ENCODE peak calls at places on chromosomes 2 and 18, in six cellular contexts. X, R, W, K, F and H are unnamed samples.

GRCh38 chr2:74441111-74441689 is 537 bp downstream of the RTKN start:
- DNase-seq in K (no peak), R (no peak), W (peak), F (no peak), X (no peak), H (no peak)

GRCh38 chr2:40034198-40034597 is 255.1 kb upstream of the THUMPD2 start:
- DNase-seq in K (no peak), W (no peak), F (no peak), R (no peak), X (no peak), H (peak)

GRCh38 chr18:68887410-68887809 is 89.5 kb downstream of the CCDC102B start:
- DNase-seq in X (no peak), F (no peak), K (no peak), W (no peak), R (no peak), H (no peak)

GRCh38 chr2:128306081-128306930 is 12.4 kb downstream of the HS6ST1 start:
- DNase-seq in W (peak), F (peak), K (peak), X (no peak), R (peak), H (peak)

GRCh38 chr18:27491772-27492171 is 306.7 kb upstream of the CHST9 start:
- DNase-seq in K (no peak), X (no peak), R (no peak), W (no peak), F (no peak), H (no peak)

GRCh38 chr2:3465844-3466481 is 53.4 kb downstream of the ADI1 start:
- DNase-seq in W (no peak), K (no peak), R (peak), F (peak), X (no peak), H (peak)

GRCh38 chr18:69898241-69898861 is 49.3 kb downstream of the CD226 start:
- DNase-seq in R (no peak), K (no peak), W (no peak), X (peak), F (no peak), H (no peak)

GRCh38 chr2:232894746-232895145 is 24.7 kb downstream of the SNORC start:
- DNase-seq in R (no peak), X (no peak), K (no peak), W (no peak), F (no peak), H (no peak)

GRCh38 chr2:8019934-8020333 is 661.9 kb upstream of the ID2 start:
- DNase-seq in R (no peak), F (no peak), W (no peak), X (no peak), K (no peak), H (no peak)

GRCh38 chr2:228870993-228871392 is 400.1 kb downstream of the PID1 start:
- DNase-seq in K (no peak), F (no peak), X (no peak), W (no peak), R (no peak), H (no peak)

GRCh38 chr2:20747317-20747716 is 75.6 kb downstream of the LDAH start:
- DNase-seq in F (no peak), R (no peak), K (no peak), W (no peak), X (no peak), H (no peak)

GRCh38 chr2:233404227-233404626 is 49.9 kb downstream of the DGKD start:
- DNase-seq in R (no peak), F (no peak), W (no peak), X (peak), K (peak), H (no peak)

GRCh38 chr2:99031481-99031880 is 95.5 kb upstream of the CRACDL start:
- DNase-seq in R (no peak), X (no peak), K (no peak), W (no peak), F (no peak), H (no peak)

GRCh38 chr2:110802213-110802932 is 70.0 kb downstream of the ACOXL start:
- DNase-seq in X (no peak), W (no peak), R (no peak), K (no peak), F (no peak), H (no peak)

GRCh38 chr2:49271060-49271665 is 116.8 kb upstream of the FSHR start:
- DNase-seq in R (no peak), X (no peak), K (no peak), F (no peak), W (no peak), H (no peak)

GRCh38 chr2:28633739-28634138 is 117.9 kb upstream of the PPP1CB start:
- DNase-seq in F (no peak), K (no peak), X (no peak), R (peak), W (no peak), H (no peak)

GRCh38 chr2:203432811-203433210 is 102.3 kb downstream of the RAPH1 start:
- DNase-seq in F (no peak), W (no peak), K (no peak), R (no peak), X (no peak), H (no peak)

GRCh38 chr18:27780061-27780740 is 396.7 kb downstream of the CDH2 start:
- DNase-seq in R (no peak), F (no peak), W (no peak), X (no peak), K (no peak), H (no peak)

GRCh38 chr2:102826904-102827303 is 65.1 kb downstream of the TMEM182 start:
- DNase-seq in X (no peak), K (no peak), R (no peak), F (no peak), W (peak), H (no peak)

GRCh38 chr2:137192366-137193315 is 427.3 kb downstream of the THSD7B start:
- DNase-seq in W (no peak), K (no peak), F (no peak), X (no peak), R (no peak), H (no peak)

GRCh38 chr2:17471979-17472378 is 46.3 kb downstream of the RAD51AP2 start:
- DNase-seq in R (no peak), W (no peak), X (no peak), K (no peak), F (no peak), H (no peak)

GRCh38 chr2:17475285-17475684 is 43.0 kb downstream of the RAD51AP2 start:
- DNase-seq in X (no peak), F (no peak), W (no peak), R (no peak), K (no peak), H (no peak)

GRCh38 chr2:17476060-17476459 is 42.2 kb downstream of the RAD51AP2 start:
- DNase-seq in F (no peak), W (no peak), R (no peak), K (no peak), X (no peak), H (no peak)

GRCh38 chr2:17476820-17477219 is 41.4 kb downstream of the RAD51AP2 start:
- DNase-seq in X (no peak), W (no peak), K (no peak), R (no peak), F (no peak), H (no peak)

GRCh38 chr2:17470855-17471641 is 47.2 kb downstream of the RAD51AP2 start:
- DNase-seq in X (peak), F (no peak), W (peak), K (peak), R (no peak), H (peak)
- TF ChIP-seq CTCF in X (peak), F (peak), W (peak), K (peak), R (peak), H (peak)

DNA sequence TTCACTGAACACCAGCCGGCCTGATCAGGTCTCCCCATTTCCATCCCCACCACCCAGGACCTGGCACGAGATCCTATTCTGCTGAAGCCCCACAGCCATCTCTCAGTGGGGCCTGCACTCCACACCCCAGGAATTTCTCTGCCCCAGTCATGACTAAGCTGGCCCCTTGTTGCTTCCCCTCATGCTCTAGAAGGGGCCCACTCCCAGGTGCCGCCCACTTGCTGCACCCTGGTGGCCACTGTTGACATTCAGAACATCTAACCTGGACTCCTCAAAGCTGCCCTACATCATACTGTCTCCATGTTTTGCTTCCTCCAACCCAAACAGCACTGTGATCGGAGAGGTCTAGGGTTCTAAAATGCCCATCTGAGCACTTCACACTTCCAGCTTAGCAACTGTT is 90.7 kb upstream of the KLHL29 start:
- DNase-seq in F (no peak), R (no peak), K (peak), X (no peak), W (no peak), H (no peak)
- TF ChIP-seq CTCF in F (peak), R (no peak), K (peak), X (no peak), W (no peak), H (no peak)

DNA sequence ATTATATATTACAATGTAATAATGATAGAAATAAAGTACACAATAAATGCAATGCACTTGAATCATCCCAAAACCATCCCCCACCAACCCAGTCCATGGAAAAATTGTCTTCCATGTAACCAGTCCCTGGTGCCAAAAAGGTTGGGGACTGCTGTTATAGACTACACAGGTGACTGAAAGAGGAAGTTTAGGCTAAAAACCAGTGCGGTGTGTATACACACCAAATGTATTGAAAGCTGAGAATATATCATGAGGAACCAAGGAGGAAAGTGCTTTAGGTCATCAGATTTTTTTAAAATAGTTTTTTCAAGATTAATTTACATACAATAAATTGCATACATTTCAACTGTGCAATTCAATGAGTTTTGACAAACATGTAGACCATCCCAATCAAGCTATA is 20.5 kb upstream of the C1D start:
- DNase-seq in R (no peak), F (no peak), W (no peak), X (no peak), K (no peak), H (no peak)
- TF ChIP-seq CTCF in R (no peak), F (no peak), W (no peak), X (no peak), K (no peak), H (no peak)

DNA sequence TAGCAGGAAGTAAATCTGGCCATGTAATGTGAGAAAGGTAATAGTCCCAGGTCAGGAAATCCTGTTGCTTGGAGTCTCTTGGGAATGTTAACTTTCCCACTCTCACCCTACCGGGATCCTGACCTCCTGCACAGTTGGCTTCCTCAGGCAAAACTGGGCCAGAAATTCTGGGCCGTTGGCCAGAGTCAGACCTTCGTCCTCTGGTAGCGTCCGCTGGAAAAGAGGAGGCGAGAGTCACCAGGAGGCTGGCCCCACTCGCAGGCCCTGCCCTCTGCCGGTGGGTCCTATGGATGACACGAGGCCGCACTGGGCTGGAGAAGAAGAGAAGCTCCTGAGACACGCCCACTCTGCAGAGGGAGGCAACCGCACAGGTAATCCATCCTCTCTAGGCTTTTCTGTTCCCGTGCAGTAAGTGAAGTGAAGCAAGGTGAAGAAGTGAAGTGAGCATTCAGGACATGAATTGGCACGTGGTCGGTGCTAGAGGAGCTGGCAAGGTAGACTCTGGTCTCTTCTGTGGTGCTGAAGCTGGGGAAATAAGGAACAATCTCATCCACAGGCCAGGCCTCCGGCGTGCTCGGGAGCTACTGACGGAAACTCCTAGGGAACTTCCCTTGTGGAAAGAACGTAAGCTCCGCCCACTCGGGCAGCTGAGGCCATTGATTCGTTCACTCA is 182.7 kb upstream of the GLI2 start:
- DNase-seq in F (no peak), R (peak), K (peak), X (peak), W (peak), H (no peak)
- TF ChIP-seq CTCF in F (peak), R (peak), K (peak), X (no peak), W (peak), H (peak)

GRCh38 chr2:82344670-82345069 is 2040.1 kb upstream of the LRRTM1 start:
- DNase-seq in F (no peak), K (no peak), R (no peak), W (no peak), X (no peak), H (no peak)
- TF ChIP-seq CTCF in F (no peak), K (no peak), R (peak), W (peak), X (no peak), H (no peak)

GRCh38 chr18:33495278-33495677 is 54.8 kb upstream of the CCDC178 start:
- DNase-seq in F (no peak), K (peak), W (peak), R (no peak), X (no peak), H (no peak)
- TF ChIP-seq CTCF in F (no peak), K (peak), W (peak), R (peak), X (peak), H (no peak)

DNA sequence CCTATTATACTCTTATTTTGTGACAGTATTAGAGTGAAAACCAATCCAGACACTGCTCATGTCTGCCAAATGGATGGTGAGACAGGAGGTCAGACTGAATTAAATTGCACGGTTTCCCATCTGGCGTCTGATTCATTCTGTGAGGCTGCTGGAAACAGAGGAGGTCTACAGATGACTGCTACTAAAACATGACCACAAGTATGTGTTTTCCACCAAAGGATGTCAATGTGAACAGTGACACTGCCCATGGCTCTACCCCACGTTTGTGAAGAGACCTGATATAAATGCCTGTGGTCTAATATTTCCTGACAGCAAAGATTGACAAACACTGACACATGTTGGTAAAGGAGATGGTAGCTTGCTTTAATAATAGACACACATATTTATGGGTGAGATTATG is 104.3 kb upstream of the ST6GAL2 start:
- DNase-seq in K (no peak), R (no peak), X (no peak), F (peak), W (no peak), H (peak)
- TF ChIP-seq CTCF in K (no peak), R (no peak), X (no peak), F (no peak), W (no peak), H (no peak)

GRCh38 chr2:148565272-148565894 is 79.2 kb upstream of the EPC2 start:
- DNase-seq in R (no peak), W (no peak), X (no peak), F (no peak), K (peak), H (no peak)
- TF ChIP-seq CTCF in R (no peak), W (peak), X (peak), F (peak), K (peak), H (peak)

GRCh38 chr18:76721207-76721996 is 101.0 kb upstream of the ZNF236 start:
- DNase-seq in K (no peak), W (no peak), F (no peak), R (no peak), X (no peak), H (no peak)
- TF ChIP-seq CTCF in K (no peak), W (no peak), F (no peak), R (no peak), X (no peak), H (no peak)